ENCODE peak calls at places on chromosomes 16 and 17, in five cellular contexts. B is 8988T, K is RCC 7860, T is activated B cell treated with CpG ODN at 0.5 μM for 24 hours, Q is kidney epithelial cell. U is an unnamed sample.

GRCh38 chr16:54431041-54431996 is 144.7 kb upstream of the IRX3 start:
- DNase-seq in T (no peak), K (no peak), B (no peak), Q (no peak), U (no peak)

GRCh38 chr17:75783069-75783783 is 1.4 kb upstream of the UNK start:
- DNase-seq in T (no peak), Q (no peak), B (no peak), K (peak), U (no peak)

GRCh38 chr16:48949636-48950035 is 332.0 kb downstream of the CBLN1 start:
- DNase-seq in T (no peak), Q (no peak), B (no peak), K (no peak), U (no peak)

GRCh38 chr17:44039829-44040635 is 25.3 kb upstream of the TMEM101 start:
- DNase-seq in Q (no peak), K (no peak), B (no peak), T (no peak), U (peak)

GRCh38 chr17:2510559-2510958 is 1.1 kb downstream of the METTL16 start:
- DNase-seq in K (no peak), Q (no peak), T (no peak), B (no peak), U (no peak)

GRCh38 chr17:75289832-75290337 is 652 bp upstream of the SLC25A19 start:
- DNase-seq in K (no peak), Q (no peak), T (peak), B (no peak), U (no peak)

GRCh38 chr17:50517504-50518264 is 9.4 kb downstream of the MYCBPAP start:
- DNase-seq in T (no peak), Q (no peak), K (no peak), B (no peak), U (no peak)

GRCh38 chr17:57112994-57113393 is 27.9 kb downstream of the AKAP1 start:
- DNase-seq in Q (no peak), B (no peak), K (no peak), T (no peak), U (no peak)

GRCh38 chr16:2467301-2468141 is 3.6 kb upstream of the NTN3 start:
- DNase-seq in B (peak), T (no peak), K (no peak), Q (no peak), U (peak)

GRCh38 chr16:84169765-84170310 is 17.0 kb downstream of the TAF1C start:
- DNase-seq in Q (no peak), B (no peak), T (no peak), K (no peak), U (no peak)

GRCh38 chr16:9151597-9151996 is 60.2 kb downstream of the HAPSTR1 start:
- DNase-seq in T (no peak), Q (no peak), B (no peak), K (no peak), U (no peak)

U was measured in retinal pigment epithelial cell.